ENCODE peak calls at places on chromosomes 3 and 15, in six cellular contexts. Y is K562, M is HepG2, H is H1, U is GM12878, K is SK-N-SH. V is an unnamed sample.

GRCh38 chr3:86244897-86245296 is 746.1 kb downstream of the VGLL3 start:
- DNase-seq in Y (no peak), M (no peak), H (no peak), U (no peak), K (no peak), V (no peak)

GRCh38 chr3:127194601-127195187 is 1.8 kb downstream of the PRR23E start:
- DNase-seq in Y (no peak), M (no peak), H (no peak), U (no peak), K (no peak), V (no peak)

GRCh38 chr3:149553781-149554451 is 79.4 kb downstream of the TM4SF4 start:
- DNase-seq in Y (no peak), M (no peak), H (no peak), U (no peak), K (peak; percentile 37), V (no peak)

GRCh38 chr3:134345202-134345601 is 29.0 kb downstream of the AMOTL2 start:
- DNase-seq in Y (no peak), M (no peak), H (no peak), U (no peak), K (no peak), V (no peak)

GRCh38 chr15:69298697-69299441 is at the start of gene PAQR5:
- DNase-seq in Y (no peak), M (no peak), H (no peak), U (no peak), K (peak; percentile 91), V (peak; percentile 92)

GRCh38 chr15:92324036-92324963 is 69.4 kb upstream of the ST8SIA2 start:
- DNase-seq in Y (no peak), M (no peak), H (no peak), U (no peak), K (peak; percentile 59), V (no peak)

GRCh38 chr3:64351713-64352595 is 126.7 kb upstream of the PRICKLE2 start:
- DNase-seq in Y (no peak), M (no peak), H (no peak), U (no peak), K (no peak), V (peak; percentile 7)

GRCh38 chr15:85154061-85154460 is 172.4 kb downstream of the PDE8A start:
- DNase-seq in Y (peak; percentile 40), M (no peak), H (no peak), U (no peak), K (no peak), V (no peak)

GRCh38 chr3:195551381-195551978 is 8.4 kb upstream of the PPP1R2 start:
- DNase-seq in Y (no peak), M (no peak), H (no peak), U (no peak), K (no peak), V (no peak)

GRCh38 chr3:197802505-197803459 is 11.7 kb downstream of the LRCH3 start:
- DNase-seq in Y (peak; percentile 20), M (no peak), H (no peak), U (no peak), K (no peak), V (no peak)

DNA sequence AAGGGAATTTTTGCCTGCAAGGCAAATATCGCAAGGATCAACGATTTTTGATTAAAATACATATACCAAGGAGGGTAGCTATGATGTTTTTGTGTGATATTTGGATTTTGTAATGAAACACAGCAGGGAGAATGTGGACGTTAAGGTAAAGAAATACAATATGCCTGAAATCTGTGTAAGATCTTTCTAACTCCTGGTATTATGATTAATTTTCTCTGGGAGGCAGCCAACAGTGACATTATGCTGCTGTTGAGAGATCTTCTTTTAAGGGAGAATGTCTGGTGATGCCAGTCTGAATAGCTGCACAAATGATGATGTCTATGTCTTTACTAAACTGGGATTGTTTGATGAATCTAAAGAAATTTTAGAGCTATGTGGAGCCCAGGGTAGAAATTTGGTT is 972.3 kb downstream of the SQOR start:
- DNase-seq in Y (no peak), M (no peak), H (no peak), U (no peak), K (peak; percentile 50), V (no peak)
- TF ChIP-seq CHD2 in Y (no peak), M (no peak), H (no peak), U (no peak), K (no peak), V (no peak)

DNA sequence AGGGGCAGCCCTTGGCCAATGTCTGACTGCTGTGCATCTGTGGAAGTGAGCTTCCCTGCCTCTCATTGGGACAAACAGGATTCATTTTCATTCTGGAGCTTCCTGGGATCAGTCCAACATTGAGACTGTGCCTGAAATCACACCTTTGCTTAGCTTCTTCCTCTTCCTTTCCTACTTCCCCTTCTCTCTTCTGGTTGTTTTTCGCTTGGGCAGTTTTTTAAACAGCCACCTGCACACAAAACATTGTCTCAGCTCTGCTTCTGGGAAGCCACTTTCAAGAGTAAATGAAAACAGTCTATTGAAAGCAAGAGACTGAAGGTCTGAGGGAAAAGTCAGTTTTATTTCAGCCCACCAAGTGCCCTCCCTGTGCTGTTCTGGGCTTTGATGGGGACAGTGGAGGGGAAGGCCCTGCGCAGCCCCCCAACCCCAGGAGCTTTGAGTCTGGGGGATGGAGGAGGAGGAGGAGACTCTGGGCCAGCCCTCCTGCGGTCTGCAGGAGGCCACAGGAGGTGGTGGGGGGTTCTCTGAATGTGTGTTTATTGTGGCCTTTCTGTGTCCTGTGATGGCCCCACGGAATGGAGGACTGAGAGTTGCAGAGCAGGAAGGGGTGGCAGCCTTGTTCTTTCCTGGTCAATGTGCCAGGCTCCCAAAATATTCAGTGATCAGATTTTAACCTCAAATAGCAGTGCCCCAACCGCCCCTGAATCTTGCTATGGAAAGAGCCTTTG is 7.8 kb upstream of the ISLR2 start:
- DNase-seq in Y (no peak), M (no peak), H (no peak), U (no peak), K (no peak), V (no peak)
- H3K4me2 ChIP-seq in Y (no peak overlapping the region), M (no peak overlapping the region), H (peak overlapping the region; percentile 43), U (peak overlapping the region; percentile 70), K (no peak overlapping the region), V (no peak overlapping the region)

GRCh38 chr15:90840954-90841353 is 27.4 kb upstream of the FURIN start:
- DNase-seq in Y (peak; percentile 98), M (peak; percentile 41), H (no peak), U (no peak), K (peak; percentile 72), V (no peak)

GRCh38 chr15:90851114-90851513 is 17.3 kb upstream of the FURIN start:
- DNase-seq in Y (no peak), M (no peak), H (no peak), U (no peak), K (no peak), V (no peak)

GRCh38 chr15:90840157-90840855 is 28.1 kb upstream of the FURIN start:
- DNase-seq in Y (no peak), M (no peak), H (no peak), U (no peak), K (no peak), V (no peak)

GRCh38 chr15:90839187-90840071 is 29.0 kb upstream of the FURIN start:
- DNase-seq in Y (no peak), M (peak; percentile 21), H (peak; percentile 85), U (no peak), K (no peak), V (no peak)

DNA sequence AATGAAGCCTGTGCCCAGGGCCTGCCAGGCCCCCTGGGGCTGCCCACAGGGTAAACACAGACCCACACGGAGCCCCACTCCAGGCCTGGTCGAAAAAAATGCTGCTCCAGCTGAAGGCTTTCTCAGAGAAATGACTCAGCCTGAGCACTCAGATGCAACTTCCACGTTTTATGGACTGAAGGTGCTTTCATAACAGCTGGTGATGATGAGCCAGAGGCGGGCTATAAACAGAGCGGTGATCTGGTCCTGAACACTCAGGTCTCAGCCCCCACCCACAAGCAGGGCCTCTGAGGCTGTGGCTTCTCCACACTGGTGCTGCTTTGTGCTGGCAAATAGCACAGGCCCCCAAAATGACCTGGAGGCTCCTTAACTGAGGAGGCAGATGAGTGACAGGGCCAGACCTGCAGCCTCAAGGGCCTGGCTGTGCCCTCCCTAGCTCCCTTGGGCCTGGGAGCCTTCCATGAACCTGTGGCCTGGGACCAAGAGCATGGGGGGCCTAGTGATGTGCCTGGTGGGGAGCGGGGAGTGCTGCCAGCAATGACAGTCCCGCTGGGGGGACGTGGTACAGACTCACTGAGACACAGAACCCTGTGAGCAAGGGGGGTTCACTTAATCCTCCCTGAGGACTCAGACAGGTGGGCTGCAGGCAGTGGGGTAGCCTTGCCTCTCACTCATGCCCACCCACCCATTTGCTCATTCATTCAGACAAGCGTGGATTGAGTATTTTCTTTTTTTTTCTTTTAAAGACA is 23.0 kb upstream of the FURIN start:
- DNase-seq in Y (peak; percentile 73), M (no peak), H (no peak), U (peak; percentile 50), K (no peak), V (peak; percentile 60)
- TF ChIP-seq RAD21 in Y (no peak), M (no peak), H (no peak), U (no peak), K (no peak), V (no peak)

DNA sequence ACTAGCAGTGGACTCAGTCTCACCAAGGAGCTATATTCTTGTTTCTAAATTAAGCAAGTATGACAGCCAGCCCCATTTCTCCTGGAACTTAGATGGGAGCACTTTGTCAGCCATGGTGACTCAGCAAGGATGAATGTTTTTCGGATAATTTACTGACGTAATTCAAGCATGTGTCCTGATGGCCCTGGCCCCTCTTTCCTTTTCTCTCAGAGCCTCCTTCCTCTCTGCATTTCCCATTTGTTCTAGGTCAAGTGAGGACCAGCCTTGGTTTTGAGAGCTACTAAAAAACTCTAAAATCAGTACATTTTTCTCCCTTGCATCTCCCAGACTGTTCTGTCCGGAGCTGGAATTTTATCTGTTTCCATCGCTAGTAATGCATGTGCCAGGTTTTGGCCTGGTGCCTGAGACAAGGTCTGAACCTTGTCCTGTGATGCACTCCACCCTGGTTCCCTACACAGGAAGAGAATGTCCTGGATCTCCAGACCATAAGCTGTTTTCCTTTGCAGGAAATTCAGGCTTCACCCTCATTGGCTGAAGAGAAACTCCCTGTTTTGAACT is 256.6 kb upstream of the ROPN1 start:
- DNase-seq in Y (peak; percentile 2), M (no peak), H (no peak), U (no peak), K (peak; percentile 52), V (peak; percentile 54)
- TF ChIP-seq CHD2 in Y (no peak), M (no peak), H (no peak), U (no peak), K (no peak), V (no peak)

GRCh38 chr3:159882367-159882766 is 106.3 kb upstream of the IL12A start:
- DNase-seq in Y (no peak), M (no peak), H (no peak), U (no peak), K (no peak), V (no peak)
- H3K4me2 ChIP-seq in Y (no peak overlapping the region), M (no peak overlapping the region), H (no peak overlapping the region), U (no peak overlapping the region), K (peak overlapping the region; percentile 72), V (no peak overlapping the region)

GRCh38 chr3:70556056-70556455 is 243.6 kb upstream of the MDFIC2 start:
- DNase-seq in Y (no peak), M (no peak), H (no peak), U (no peak), K (no peak), V (no peak)
- TF ChIP-seq RAD21 in Y (no peak), M (no peak), H (no peak), U (no peak), K (no peak), V (no peak)

DNA sequence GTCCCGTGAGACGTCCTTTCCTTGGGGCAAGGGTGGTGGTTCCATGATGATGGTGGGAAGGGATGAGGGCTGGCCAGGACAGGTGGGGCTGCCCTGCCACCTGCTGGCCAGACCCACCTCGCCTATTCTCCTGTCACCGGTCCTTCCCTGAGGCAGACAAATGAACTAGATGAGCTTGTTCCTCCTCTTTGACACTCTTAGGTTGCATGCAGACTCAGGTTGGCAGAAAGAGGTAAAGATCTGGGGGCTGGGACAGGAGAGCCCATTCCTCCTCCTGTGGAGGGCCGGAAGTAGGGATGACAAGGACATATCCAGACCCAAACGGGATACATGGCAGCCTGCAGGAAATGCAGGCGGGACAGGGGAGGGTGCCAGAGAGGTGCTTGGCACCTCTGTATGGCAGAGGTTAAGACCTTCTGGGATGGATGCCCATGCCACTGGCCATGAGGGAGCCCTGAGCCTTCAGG is 38.6 kb downstream of the ACSBG1 start:
- DNase-seq in Y (peak; percentile 60), M (peak; percentile 10), H (no peak), U (no peak), K (peak; percentile 80), V (peak; percentile 78)
- TF ChIP-seq CHD2 in Y (no peak), M (no peak), H (no peak), U (no peak), K (no peak), V (no peak)